ENCODE peak calls at places on chromosome 15, in five cellular contexts. S is GM12878, Z is A549, B is H1, M is HepG2. P is an unnamed sample.
A peak's percentile ranks its signal among the peaks of the same experiment; 100 is the strongest.

GRCh38 chr15:67801926-67802914 is 23.1 kb upstream of the SKOR1 start:
- DNase-seq in S (no peak), Z (no peak), B (no peak), M (no peak), P (no peak)

GRCh38 chr15:65576669-65577068 is 34.3 kb downstream of the INTS14 start:
- DNase-seq in S (no peak), Z (no peak), B (no peak), M (no peak), P (no peak)

GRCh38 chr15:35393403-35393802 is 152.6 kb downstream of the DPH6 start:
- DNase-seq in S (no peak), Z (no peak), B (no peak), M (no peak), P (no peak)

GRCh38 chr15:27418729-27419128 is 447.7 kb downstream of the GABRG3 start:
- DNase-seq in S (no peak), Z (no peak), B (no peak), M (no peak), P (peak; percentile 30)

GRCh38 chr15:80484312-80484981 is 80.3 kb downstream of the ARNT2 start:
- DNase-seq in S (no peak), Z (no peak), B (no peak), M (no peak), P (no peak)

GRCh38 chr15:82831894-82832600 is 22.6 kb downstream of the WHAMM start:
- DNase-seq in S (no peak), Z (no peak), B (no peak), M (no peak), P (no peak)

GRCh38 chr15:39692464-39693327 is 89.9 kb downstream of the FSIP1 start:
- DNase-seq in S (no peak), Z (no peak), B (peak; percentile 10), M (no peak), P (peak; percentile 7)

GRCh38 chr15:59371458-59372351 is 966 bp downstream of the MYO1E start:
- DNase-seq in S (no peak), Z (peak; percentile 46), B (no peak), M (no peak), P (peak; percentile 80)

GRCh38 chr15:51737538-51738305 is at the start of gene LYSMD2:
- DNase-seq in S (no peak), Z (peak; percentile 59), B (no peak), M (no peak), P (peak; percentile 87)

GRCh38 chr15:81174759-81175327 is 21.8 kb upstream of the IL16 start:
- DNase-seq in S (no peak), Z (no peak), B (no peak), M (no peak), P (no peak)

DNA sequence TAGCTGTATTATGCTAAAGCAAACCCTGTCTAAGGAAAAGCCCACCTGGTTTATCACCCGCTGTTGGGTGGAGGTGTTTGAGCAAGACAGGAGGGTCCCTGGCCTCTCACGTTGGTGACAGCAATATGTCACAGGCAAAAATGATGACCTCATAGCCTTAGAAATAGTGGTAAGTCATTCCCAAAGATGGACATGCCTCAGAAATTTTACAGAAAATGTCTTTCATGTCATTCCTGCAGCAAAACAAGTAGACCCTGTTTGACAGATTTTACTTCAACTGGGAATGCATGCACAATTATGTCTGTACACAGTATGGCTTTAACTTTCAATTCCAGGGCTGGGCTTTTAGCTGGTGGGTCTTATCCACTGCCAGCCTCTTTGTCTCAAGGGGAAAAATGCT is 362.3 kb upstream of the C2CD4B start:
- DNase-seq in S (no peak), Z (no peak), B (no peak), M (no peak), P (no peak)
- H3K4me2 ChIP-seq in S (no peak overlapping the region), Z (no peak overlapping the region), B (no peak overlapping the region), M (no peak overlapping the region), P (no peak overlapping the region)

DNA sequence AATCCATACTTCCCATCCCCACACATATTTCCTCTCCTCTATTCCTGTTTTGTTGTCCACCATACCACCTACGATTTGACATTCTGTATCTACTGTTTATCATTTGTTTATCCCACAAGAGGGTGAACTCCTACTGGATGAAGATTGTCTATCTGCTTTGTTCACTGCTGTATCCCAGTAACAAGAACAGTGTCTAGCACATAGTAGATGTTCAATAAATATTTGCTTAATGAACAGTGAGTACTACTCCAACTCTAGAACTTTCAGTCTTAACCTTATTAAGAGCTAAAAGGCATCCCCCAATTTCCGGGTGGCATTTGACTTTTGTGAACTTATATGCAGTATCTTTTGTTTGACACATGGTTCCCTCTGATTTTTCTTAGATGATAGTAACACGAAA is 1.3 kb downstream of the PYGO1 start:
- DNase-seq in S (no peak), Z (no peak), B (no peak), M (no peak), P (no peak)
- TF ChIP-seq CHD2 in S (no peak), Z (no peak), B (no peak), M (no peak), P (no peak)

GRCh38 chr15:46646476-46646875 is 1011.6 kb downstream of the SQOR start:
- DNase-seq in S (no peak), Z (no peak), B (no peak), M (no peak), P (no peak)

GRCh38 chr15:46654993-46655392 is 1020.2 kb downstream of the SQOR start:
- DNase-seq in S (no peak), Z (no peak), B (no peak), M (no peak), P (no peak)

DNA sequence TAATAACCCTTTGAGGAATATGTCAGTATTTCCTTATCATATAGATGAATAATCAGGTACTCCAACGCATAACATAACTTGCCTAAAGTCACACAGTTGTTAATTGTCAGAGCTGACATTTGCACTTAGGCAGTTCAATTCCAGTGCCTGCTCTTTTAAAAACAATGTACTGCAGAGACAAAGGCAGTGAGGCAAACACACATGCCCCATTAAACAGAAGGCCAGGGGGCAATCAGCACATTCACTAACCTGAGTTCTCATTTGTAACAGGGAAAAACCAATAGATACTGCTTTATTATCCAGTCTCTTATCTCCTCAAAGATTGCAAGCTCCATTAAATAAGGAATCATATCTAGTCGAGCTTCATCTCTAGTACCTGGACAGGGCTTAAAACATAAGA is 1017.4 kb downstream of the SQOR start:
- DNase-seq in S (no peak), Z (no peak), B (no peak), M (no peak), P (no peak)
- H3K4me2 ChIP-seq in S (no peak overlapping the region), Z (no peak overlapping the region), B (no peak overlapping the region), M (no peak overlapping the region), P (no peak overlapping the region)

GRCh38 chr15:73923488-73924164 is 2.6 kb upstream of the LOXL1 start:
- DNase-seq in S (no peak), Z (no peak), B (no peak), M (no peak), P (no peak)
- TF ChIP-seq CHD2 in S (no peak), Z (no peak), B (no peak), M (no peak), P (no peak)

GRCh38 chr15:75649045-75649761 is 1.5 kb downstream of the SNX33 start:
- DNase-seq in S (no peak), Z (no peak), B (no peak), M (no peak), P (no peak)
- H3K4me2 ChIP-seq in S (no peak overlapping the region), Z (peak overlapping the region; percentile 90), B (peak overlapping the region; percentile 100), M (peak overlapping the region; percentile 97), P (peak overlapping the region; percentile 99)

DNA sequence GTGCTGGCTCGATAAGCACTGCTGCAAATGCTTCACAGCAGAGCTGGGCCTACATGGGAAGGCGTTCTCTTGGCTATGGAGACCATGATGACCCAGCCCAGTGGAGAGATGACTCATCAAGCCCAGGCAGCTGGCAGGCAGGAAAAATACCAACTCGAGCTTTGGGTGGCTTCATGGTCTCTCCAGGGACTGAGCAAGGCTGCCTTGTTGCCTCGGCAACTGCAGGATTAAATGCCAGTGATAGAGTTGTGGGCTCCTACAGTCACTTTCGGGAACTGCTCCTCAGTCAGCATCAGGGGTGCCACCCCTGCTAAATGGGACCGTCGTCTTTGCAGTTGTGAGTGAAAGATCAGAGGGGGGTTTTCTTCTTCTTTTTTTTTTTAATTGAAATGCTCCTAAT is 54.6 kb upstream of the MYZAP start:
- DNase-seq in S (no peak), Z (no peak), B (no peak), M (peak; percentile 13), P (no peak)
- TF ChIP-seq CHD2 in S (no peak), Z (no peak), B (no peak), M (no peak), P (no peak)

GRCh38 chr15:93071469-93071891 is 17.5 kb downstream of the RGMA start:
- DNase-seq in S (no peak), Z (no peak), B (no peak), M (no peak), P (no peak)

GRCh38 chr15:93072011-93072410 is 17.0 kb downstream of the RGMA start:
- DNase-seq in S (no peak), Z (no peak), B (no peak), M (no peak), P (peak; percentile 59)

GRCh38 chr15:93070901-93071300 is 18.1 kb downstream of the RGMA start:
- DNase-seq in S (no peak), Z (no peak), B (no peak), M (no peak), P (no peak)

GRCh38 chr15:93073465-93073952 is 15.5 kb downstream of the RGMA start:
- DNase-seq in S (no peak), Z (no peak), B (no peak), M (no peak), P (no peak)

DNA sequence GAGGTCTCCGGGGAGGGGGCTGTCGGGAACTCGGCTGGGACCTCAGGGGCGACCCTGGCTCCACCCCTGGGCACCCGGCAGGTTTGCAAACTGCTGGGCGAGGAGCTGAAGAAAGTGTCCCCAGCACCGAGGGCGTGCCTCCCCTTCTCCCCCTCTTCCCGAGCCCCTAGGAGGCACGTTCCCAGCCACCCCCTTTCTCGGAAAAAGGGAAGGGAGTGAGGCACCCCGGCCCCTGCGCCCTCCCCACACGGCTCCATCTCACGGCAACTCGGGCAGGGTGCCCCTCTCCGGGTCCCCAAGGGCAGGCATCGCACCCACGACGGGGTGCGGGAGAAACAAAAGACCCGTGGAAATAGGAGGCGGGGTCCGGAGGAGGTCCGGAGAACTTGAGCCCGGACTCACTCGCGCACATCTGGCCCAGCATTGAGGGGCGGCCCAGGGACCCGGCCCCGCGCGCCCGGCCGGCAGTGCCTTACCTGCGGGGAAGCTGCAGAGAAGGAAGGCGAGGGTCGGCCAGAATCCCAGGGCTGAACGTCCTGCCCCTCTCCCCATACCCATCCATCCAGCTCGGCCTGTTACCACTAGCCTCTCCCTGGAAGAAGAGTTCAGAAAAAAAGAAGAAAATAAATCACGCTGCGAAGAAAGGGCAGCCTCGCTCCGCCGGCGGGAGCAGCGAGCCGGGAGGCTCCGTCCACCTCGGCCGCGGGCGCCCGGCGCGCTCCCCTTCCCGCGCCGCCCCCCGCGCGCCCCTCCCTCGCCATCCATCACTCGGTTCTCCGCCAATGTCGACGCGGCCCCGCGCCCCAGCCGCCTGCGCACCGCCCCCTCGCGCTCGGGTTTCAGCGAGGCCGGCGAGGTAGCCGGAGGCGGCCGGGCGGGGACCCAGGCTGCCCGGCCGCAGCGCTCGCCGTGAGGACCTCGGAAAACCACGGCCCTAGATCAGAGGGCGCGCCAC is 16.3 kb downstream of the RGMA start:
- DNase-seq in S (no peak), Z (peak; percentile 67), B (no peak), M (peak; percentile 6), P (peak; percentile 95)
- H3K4me2 ChIP-seq in S (no peak overlapping the region), Z (peak overlapping the region; percentile 100), B (peak overlapping the region; percentile 78), M (peak overlapping the region; percentile 18), P (peak overlapping the region; percentile 95)

DNA sequence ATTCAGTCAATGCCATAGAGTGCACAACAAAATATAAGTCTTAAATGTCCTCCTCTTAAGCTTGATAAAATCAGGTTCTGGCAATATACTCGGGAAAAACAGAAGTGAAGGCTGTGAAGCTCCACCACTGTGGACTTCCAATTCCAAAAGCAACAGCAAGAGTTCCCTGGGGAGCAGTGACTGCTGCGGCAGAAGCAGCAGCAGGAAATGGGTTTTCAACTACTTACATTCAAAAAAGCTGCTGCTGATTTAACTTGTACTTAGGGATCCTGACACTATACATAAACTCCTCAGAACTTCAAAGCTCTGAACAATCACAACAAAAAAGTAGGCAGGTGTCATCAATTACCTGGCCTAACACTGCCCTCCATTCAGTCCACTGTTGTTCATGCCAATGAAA is 4.7 kb downstream of the CEP152 start:
- DNase-seq in S (no peak), Z (no peak), B (no peak), M (no peak), P (no peak)
- TF ChIP-seq CHD2 in S (no peak), Z (no peak), B (no peak), M (no peak), P (no peak)

P was measured in SK-N-SH.